ENCODE peak calls at places on chromosomes 2 and 18, in ten cellular contexts. O is cardiac muscle cell, Z is type B pancreatic cell, K is psoas muscle, C is GM12865, S is HepG2, E is fibroblast of the aortic adventitia, M is Calu3, V is endothelial cell, R is suprapubic skin. P is an unnamed sample.

GRCh38 chr2:16162491-16163040 is 222.2 kb downstream of the MYCN start:
- DNase-seq in K (no peak), O (no peak), M (no peak), Z (peak; percentile 2), R (no peak), C (no peak), S (no peak), V (no peak), E (no peak), P (no peak)

GRCh38 chr2:191247381-191248057 is 2.3 kb downstream of the MYO1B start:
- DNase-seq in Z (no peak), K (no peak), E (peak; percentile 93), M (peak; percentile 69), R (no peak), O (peak; percentile 90), V (no peak), S (peak; percentile 98), C (no peak), P (no peak)

GRCh38 chr18:52903858-52904257 is 563.9 kb downstream of the DCC start:
- DNase-seq in O (peak; percentile 10), Z (no peak), S (peak; percentile 11), M (no peak), E (no peak), R (no peak), K (no peak), V (peak; percentile 58), C (peak; percentile 30), P (peak; percentile 21)

GRCh38 chr2:199488772-199489400 is 31.1 kb upstream of the SATB2 start:
- DNase-seq in O (peak; percentile 72), M (peak; percentile 85), E (peak; percentile 74), Z (no peak), C (peak; percentile 61), R (no peak), V (peak; percentile 83), S (peak; percentile 54), K (peak; percentile 57), P (peak; percentile 25)

GRCh38 chr18:77115461-77115907 is 17.1 kb downstream of the MBP start:
- DNase-seq in E (no peak), V (no peak), O (no peak), M (peak; percentile 42), Z (no peak), S (no peak), R (no peak), K (no peak), C (no peak), P (no peak)

GRCh38 chr2:159711562-159712193 is 628 bp upstream of the MARCHF7 start:
- DNase-seq in M (no peak), R (no peak), O (no peak), Z (no peak), C (no peak), S (no peak), K (no peak), E (peak; percentile 70), V (no peak), P (no peak)

GRCh38 chr2:119197529-119198266 is 25.9 kb upstream of the STEAP3 start:
- DNase-seq in R (no peak), C (no peak), K (no peak), E (peak; percentile 70), S (peak; percentile 24), Z (no peak), M (no peak), O (peak; percentile 53), V (no peak), P (no peak)

GRCh38 chr18:44736664-44737063 is 56.0 kb downstream of the SETBP1 start:
- DNase-seq in R (no peak), O (peak; percentile 20), C (no peak), K (no peak), V (no peak), S (no peak), E (peak; percentile 57), Z (no peak), M (no peak), P (no peak)

GRCh38 chr2:172420096-172420671 is 7.2 kb upstream of the ITGA6 start:
- DNase-seq in O (no peak), V (no peak), Z (no peak), S (no peak), C (no peak), M (no peak), R (no peak), E (no peak), K (no peak), P (peak; percentile 39)

GRCh38 chr18:24991661-24992060 is 360.3 kb downstream of the ZNF521 start:
- DNase-seq in V (no peak), K (no peak), Z (no peak), O (no peak), M (no peak), R (no peak), C (no peak), E (no peak), S (no peak), P (no peak)

GRCh38 chr2:41930807-41931566 is 116.8 kb upstream of the PKDCC start:
- DNase-seq in K (no peak), Z (no peak), O (peak; percentile 59), E (no peak), V (no peak), C (peak; percentile 75), R (no peak), M (peak; percentile 55), S (no peak), P (no peak)

GRCh38 chr2:41933035-41933429 is 114.8 kb upstream of the PKDCC start:
- DNase-seq in S (no peak), R (no peak), K (no peak), Z (no peak), O (peak; percentile 24), E (no peak), V (no peak), M (no peak), C (no peak), P (no peak)

GRCh38 chr2:41934323-41935003 is 113.4 kb upstream of the PKDCC start:
- DNase-seq in M (no peak), K (no peak), E (peak; percentile 85), S (no peak), R (no peak), C (no peak), O (peak; percentile 91), V (no peak), Z (no peak), P (no peak)

GRCh38 chr2:41933585-41934322 is 114.1 kb upstream of the PKDCC start:
- DNase-seq in V (no peak), E (peak; percentile 98), Z (no peak), O (peak; percentile 98), R (no peak), S (no peak), K (no peak), M (no peak), C (peak; percentile 23), P (no peak)

GRCh38 chr2:41932241-41933034 is 115.4 kb upstream of the PKDCC start:
- DNase-seq in S (no peak), C (no peak), M (no peak), Z (peak; percentile 77), O (peak; percentile 99), R (peak; percentile 94), E (peak; percentile 100), K (peak; percentile 88), V (no peak), P (no peak)
- TF ChIP-seq CTCF in S (no peak), C (no peak), M (no peak), Z (no peak), O (peak; percentile 38), R (no peak), E (peak; percentile 45), K (no peak), V (no peak), P (no peak)

GRCh38 chr18:36128907-36129299 is 237 bp downstream of the SLC39A6 start:
- DNase-seq in R (peak; percentile 81), S (no peak), Z (no peak), C (no peak), O (no peak), M (peak; percentile 28), K (no peak), E (no peak), V (no peak), P (no peak)
- TF ChIP-seq CTCF in R (no peak), S (no peak), Z (no peak), C (no peak), O (no peak), M (no peak), K (no peak), E (no peak), V (no peak), P (no peak)

GRCh38 chr2:43778233-43778632 is 4.4 kb downstream of the DYNC2LI1 start:
- DNase-seq in C (no peak), O (no peak), K (no peak), M (no peak), V (no peak), E (no peak), R (no peak), S (no peak), Z (no peak), P (no peak)
- TF ChIP-seq CTCF in C (no peak), O (no peak), K (no peak), M (no peak), V (no peak), E (no peak), R (no peak), S (no peak), Z (no peak), P (no peak)

GRCh38 chr2:151730242-151730975 is 3.9 kb downstream of the NEB start:
- DNase-seq in V (peak; percentile 3), O (no peak), R (no peak), C (peak; percentile 28), M (no peak), S (no peak), Z (no peak), K (no peak), E (peak; percentile 25), P (no peak)

GRCh38 chr2:151727593-151728552 is 6.4 kb downstream of the NEB start:
- DNase-seq in E (no peak), V (no peak), O (no peak), R (no peak), S (no peak), K (no peak), Z (no peak), M (no peak), C (no peak), P (no peak)

GRCh38 chr2:151729837-151730236 is 4.4 kb downstream of the NEB start:
- DNase-seq in V (no peak), M (no peak), Z (no peak), R (no peak), O (no peak), E (no peak), C (no peak), K (no peak), S (no peak), P (no peak)

GRCh38 chr2:151729416-151729811 is 4.9 kb downstream of the NEB start:
- DNase-seq in Z (no peak), R (no peak), S (no peak), K (no peak), C (no peak), M (no peak), V (no peak), O (no peak), E (no peak), P (no peak)

DNA sequence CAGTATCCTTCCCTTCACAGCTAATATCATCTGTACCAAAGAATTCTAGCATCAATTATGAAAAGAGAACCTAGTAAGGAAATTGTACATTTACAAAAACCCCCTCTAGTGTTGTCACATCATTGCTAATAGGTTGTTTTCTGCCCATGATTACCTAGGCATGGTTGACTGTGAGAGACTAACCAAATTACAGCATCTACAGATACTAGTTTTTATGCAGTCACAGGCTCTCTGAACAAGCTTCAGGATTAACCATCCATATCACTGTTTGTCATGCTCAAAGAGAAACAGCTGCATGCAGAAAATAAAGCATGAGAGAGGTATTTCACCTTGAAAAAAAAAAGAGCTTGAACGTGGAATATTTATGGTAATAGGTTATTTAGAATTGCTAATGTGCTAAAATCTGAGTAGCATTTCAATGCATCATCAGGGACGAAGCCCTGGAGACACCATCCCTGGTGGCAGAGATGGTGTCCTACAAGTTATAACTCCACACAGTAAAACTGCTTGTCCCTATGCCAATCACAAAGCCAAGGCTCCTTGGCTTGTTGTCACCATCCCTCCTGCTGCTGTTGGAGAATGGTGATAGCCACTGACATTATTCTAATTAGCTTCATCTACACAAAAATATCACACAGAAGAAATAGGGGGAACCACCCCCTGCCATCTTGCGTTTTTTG is 5.4 kb downstream of the NEB start:
- DNase-seq in M (no peak), K (no peak), V (no peak), R (no peak), O (no peak), C (no peak), Z (no peak), S (no peak), E (no peak), P (no peak)
- TF ChIP-seq CTCF in M (no peak), K (peak; percentile 40), V (no peak), R (no peak), O (no peak), C (peak; percentile 5), Z (no peak), S (no peak), E (no peak), P (no peak)